ENCODE peak calls at places on chromosomes 5 and 9, in nine cellular contexts. One of them, this sample, is unnamed.

GRCh38 chr5:56941981-56942380 is 9.9 kb downstream of the MIER3 start:
- DNase-seq in stomach: no peak
- DNase-seq in NCI-H1092 treated with DMSO at 0.1 percent for 48 hours: no peak
- DNase-seq in dermis blood vessel endothelial cell: no peak
- DNase-seq in RPMI8226: no peak
- DNase-seq in pancreas: no peak
- DNase-seq in renal cortical epithelial cell: no peak
- DNase-seq in mesenchymal stem cell: no peak
- DNase-seq in foreskin fibroblast: peak; percentile 62
- DNase-seq in this sample: no peak

GRCh38 chr5:149434162-149435014 is 55.3 kb upstream of the IL17B start:
- DNase-seq in stomach: peak; percentile 74
- DNase-seq in NCI-H1092 treated with DMSO at 0.1 percent for 48 hours: peak; percentile 27
- DNase-seq in dermis blood vessel endothelial cell: peak; percentile 80
- DNase-seq in RPMI8226: peak; percentile 57
- DNase-seq in pancreas: no peak
- DNase-seq in renal cortical epithelial cell: peak; percentile 46
- DNase-seq in mesenchymal stem cell: peak; percentile 92
- DNase-seq in foreskin fibroblast: no peak
- DNase-seq in this sample: peak; percentile 54

GRCh38 chr5:2755811-2756210 is 4.3 kb upstream of the IRX2 start:
- DNase-seq in stomach: no peak
- DNase-seq in NCI-H1092 treated with DMSO at 0.1 percent for 48 hours: no peak
- DNase-seq in dermis blood vessel endothelial cell: no peak
- DNase-seq in RPMI8226: peak; percentile 43
- DNase-seq in pancreas: peak; percentile 29
- DNase-seq in renal cortical epithelial cell: no peak
- DNase-seq in mesenchymal stem cell: no peak
- DNase-seq in foreskin fibroblast: no peak
- DNase-seq in this sample: no peak

GRCh38 chr5:89218364-89218763 is 335.4 kb upstream of the MEF2C start:
- DNase-seq in stomach: no peak
- DNase-seq in NCI-H1092 treated with DMSO at 0.1 percent for 48 hours: no peak
- DNase-seq in dermis blood vessel endothelial cell: no peak
- DNase-seq in RPMI8226: no peak
- DNase-seq in pancreas: no peak
- DNase-seq in renal cortical epithelial cell: no peak
- DNase-seq in mesenchymal stem cell: no peak
- DNase-seq in foreskin fibroblast: no peak
- DNase-seq in this sample: no peak

GRCh38 chr5:40909233-40909632 is at the start of gene C7:
- DNase-seq in stomach: no peak
- DNase-seq in NCI-H1092 treated with DMSO at 0.1 percent for 48 hours: no peak
- DNase-seq in dermis blood vessel endothelial cell: no peak
- DNase-seq in RPMI8226: no peak
- DNase-seq in pancreas: no peak
- DNase-seq in renal cortical epithelial cell: no peak
- DNase-seq in mesenchymal stem cell: no peak
- DNase-seq in foreskin fibroblast: no peak
- DNase-seq in this sample: no peak

GRCh38 chr5:31645420-31646081 is 6.6 kb downstream of the PDZD2 start:
- DNase-seq in stomach: no peak
- DNase-seq in NCI-H1092 treated with DMSO at 0.1 percent for 48 hours: no peak
- DNase-seq in dermis blood vessel endothelial cell: no peak
- DNase-seq in RPMI8226: no peak
- DNase-seq in pancreas: no peak
- DNase-seq in renal cortical epithelial cell: no peak
- DNase-seq in mesenchymal stem cell: no peak
- DNase-seq in foreskin fibroblast: no peak
- DNase-seq in this sample: no peak

GRCh38 chr9:115668506-115668905 is 485.1 kb upstream of the PAPPA start:
- DNase-seq in stomach: no peak
- DNase-seq in NCI-H1092 treated with DMSO at 0.1 percent for 48 hours: no peak
- DNase-seq in dermis blood vessel endothelial cell: no peak
- DNase-seq in RPMI8226: no peak
- DNase-seq in pancreas: no peak
- DNase-seq in renal cortical epithelial cell: peak; percentile 93
- DNase-seq in mesenchymal stem cell: peak; percentile 90
- DNase-seq in foreskin fibroblast: peak; percentile 76
- DNase-seq in this sample: no peak

GRCh38 chr9:133691191-133691590 is 47.0 kb downstream of the SARDH start:
- DNase-seq in stomach: no peak
- DNase-seq in NCI-H1092 treated with DMSO at 0.1 percent for 48 hours: no peak
- DNase-seq in dermis blood vessel endothelial cell: no peak
- DNase-seq in RPMI8226: no peak
- DNase-seq in pancreas: no peak
- DNase-seq in renal cortical epithelial cell: no peak
- DNase-seq in mesenchymal stem cell: no peak
- DNase-seq in foreskin fibroblast: no peak
- DNase-seq in this sample: no peak

GRCh38 chr9:78559449-78559885 is 262.5 kb downstream of the PSAT1 start:
- DNase-seq in stomach: no peak
- DNase-seq in NCI-H1092 treated with DMSO at 0.1 percent for 48 hours: no peak
- DNase-seq in dermis blood vessel endothelial cell: no peak
- DNase-seq in RPMI8226: no peak
- DNase-seq in pancreas: no peak
- DNase-seq in renal cortical epithelial cell: no peak
- DNase-seq in mesenchymal stem cell: peak; percentile 92
- DNase-seq in foreskin fibroblast: peak; percentile 61
- DNase-seq in this sample: no peak

GRCh38 chr5:132420706-132421272 is 51.3 kb downstream of the SLC22A5 start:
- DNase-seq in stomach: no peak
- DNase-seq in NCI-H1092 treated with DMSO at 0.1 percent for 48 hours: no peak
- DNase-seq in dermis blood vessel endothelial cell: peak; percentile 58
- DNase-seq in RPMI8226: peak; percentile 73
- DNase-seq in pancreas: no peak
- DNase-seq in renal cortical epithelial cell: peak; percentile 55
- DNase-seq in mesenchymal stem cell: no peak
- DNase-seq in foreskin fibroblast: no peak
- DNase-seq in this sample: no peak

GRCh38 chr9:33881635-33882034 is 64.7 kb downstream of the UBE2R2 start:
- DNase-seq in stomach: no peak
- DNase-seq in NCI-H1092 treated with DMSO at 0.1 percent for 48 hours: no peak
- DNase-seq in dermis blood vessel endothelial cell: peak; percentile 58
- DNase-seq in RPMI8226: no peak
- DNase-seq in pancreas: no peak
- DNase-seq in renal cortical epithelial cell: peak; percentile 36
- DNase-seq in mesenchymal stem cell: peak; percentile 16
- DNase-seq in foreskin fibroblast: no peak
- DNase-seq in this sample: no peak

GRCh38 chr9:106843361-106843760 is 19.6 kb upstream of the ZNF462 start:
- DNase-seq in stomach: no peak
- DNase-seq in NCI-H1092 treated with DMSO at 0.1 percent for 48 hours: no peak
- DNase-seq in dermis blood vessel endothelial cell: peak; percentile 11
- DNase-seq in RPMI8226: no peak
- DNase-seq in pancreas: no peak
- DNase-seq in renal cortical epithelial cell: no peak
- DNase-seq in mesenchymal stem cell: no peak
- DNase-seq in foreskin fibroblast: no peak
- DNase-seq in this sample: no peak

GRCh38 chr5:90916947-90917800 is 358.6 kb downstream of the ADGRV1 start:
- DNase-seq in stomach: no peak
- DNase-seq in NCI-H1092 treated with DMSO at 0.1 percent for 48 hours: no peak
- DNase-seq in dermis blood vessel endothelial cell: peak; percentile 73
- DNase-seq in RPMI8226: no peak
- DNase-seq in pancreas: no peak
- DNase-seq in renal cortical epithelial cell: peak; percentile 79
- DNase-seq in mesenchymal stem cell: no peak
- DNase-seq in foreskin fibroblast: no peak
- DNase-seq in this sample: no peak

GRCh38 chr5:6683241-6683640 is 30.0 kb upstream of the TENT4A start:
- DNase-seq in stomach: no peak
- DNase-seq in NCI-H1092 treated with DMSO at 0.1 percent for 48 hours: no peak
- DNase-seq in dermis blood vessel endothelial cell: no peak
- DNase-seq in RPMI8226: no peak
- DNase-seq in pancreas: no peak
- DNase-seq in renal cortical epithelial cell: no peak
- DNase-seq in mesenchymal stem cell: no peak
- DNase-seq in foreskin fibroblast: no peak
- DNase-seq in this sample: no peak

GRCh38 chr5:156907667-156908066 is 55.4 kb downstream of the TIMD4 start:
- DNase-seq in stomach: no peak
- DNase-seq in NCI-H1092 treated with DMSO at 0.1 percent for 48 hours: no peak
- DNase-seq in dermis blood vessel endothelial cell: no peak
- DNase-seq in RPMI8226: no peak
- DNase-seq in pancreas: no peak
- DNase-seq in renal cortical epithelial cell: no peak
- DNase-seq in mesenchymal stem cell: no peak
- DNase-seq in foreskin fibroblast: no peak
- DNase-seq in this sample: no peak

GRCh38 chr5:96896806-96897205 is 20.5 kb downstream of the ERAP2 start:
- DNase-seq in stomach: no peak
- DNase-seq in NCI-H1092 treated with DMSO at 0.1 percent for 48 hours: no peak
- DNase-seq in dermis blood vessel endothelial cell: no peak
- DNase-seq in RPMI8226: peak; percentile 29
- DNase-seq in pancreas: no peak
- DNase-seq in renal cortical epithelial cell: no peak
- DNase-seq in mesenchymal stem cell: no peak
- DNase-seq in foreskin fibroblast: no peak
- DNase-seq in this sample: no peak

This sample was measured in tibial nerve.